ENCODE peak calls at places on chromosomes 5 and 9, in ten cellular contexts. U is H1, I is heart left ventricle, A is tibial nerve, X is NB4, Z is IMR-90, D is HCT116, C is breast epithelium, T is A549, E is endothelial cell of umbilical vein. F is an unnamed sample.

GRCh38 chr9:73154760-73155159 is 3.1 kb downstream of the ANXA1 start:
- DNase-seq in U (no peak), I (no peak), A (no peak), X (peak; percentile 58), Z (peak; percentile 25), D (no peak), C (no peak), T (no peak), E (peak; percentile 29), F (no peak)

GRCh38 chr5:61496406-61497307 is 164.6 kb downstream of the ZSWIM6 start:
- DNase-seq in U (no peak), I (no peak), A (no peak), X (no peak), Z (no peak), D (no peak), C (no peak), T (no peak), E (no peak), F (no peak)

GRCh38 chr5:10485897-10486296 is 44.2 kb downstream of the ROPN1L start:
- DNase-seq in U (no peak), I (no peak), A (no peak), X (no peak), Z (no peak), D (no peak), C (no peak), T (no peak), E (no peak), F (no peak)

GRCh38 chr9:121709798-121710197 is 58.4 kb downstream of the DAB2IP start:
- DNase-seq in U (no peak), I (no peak), A (no peak), X (no peak), Z (peak; percentile 27), D (no peak), C (no peak), T (no peak), E (no peak), F (no peak)

GRCh38 chr5:73496984-73497457 is 1.2 kb upstream of the BTF3 start:
- DNase-seq in U (no peak), I (no peak), A (no peak), X (peak; percentile 77), Z (peak; percentile 72), D (peak; percentile 79), C (no peak), T (peak; percentile 85), E (peak; percentile 54), F (peak; percentile 30)

GRCh38 chr5:124365491-124365890 is 380.9 kb downstream of the ZNF608 start:
- DNase-seq in U (no peak), I (no peak), A (no peak), X (no peak), Z (no peak), D (no peak), C (no peak), T (no peak), E (no peak), F (no peak)

GRCh38 chr5:40027395-40027794 is 602.6 kb upstream of the DAB2 start:
- DNase-seq in U (no peak), I (no peak), A (no peak), X (no peak), Z (no peak), D (no peak), C (no peak), T (no peak), E (no peak), F (no peak)

GRCh38 chr5:38994329-38994927 is 79.8 kb downstream of the RICTOR start:
- DNase-seq in U (no peak), I (peak; percentile 36), A (no peak), X (no peak), Z (peak; percentile 76), D (peak; percentile 4), C (no peak), T (peak; percentile 84), E (peak; percentile 76), F (no peak)

GRCh38 chr9:124941689-124942561 is 1.0 kb upstream of the GOLGA1 start:
- DNase-seq in U (peak; percentile 46), I (peak; percentile 54), A (no peak), X (peak; percentile 82), Z (peak; percentile 58), D (peak; percentile 2), C (peak; percentile 30), T (peak; percentile 26), E (peak; percentile 70), F (peak; percentile 30)

GRCh38 chr5:125083932-125084331 is 337.5 kb upstream of the ZNF608 start:
- DNase-seq in U (no peak), I (no peak), A (no peak), X (no peak), Z (peak; percentile 93), D (no peak), C (no peak), T (no peak), E (no peak), F (no peak)

DNA sequence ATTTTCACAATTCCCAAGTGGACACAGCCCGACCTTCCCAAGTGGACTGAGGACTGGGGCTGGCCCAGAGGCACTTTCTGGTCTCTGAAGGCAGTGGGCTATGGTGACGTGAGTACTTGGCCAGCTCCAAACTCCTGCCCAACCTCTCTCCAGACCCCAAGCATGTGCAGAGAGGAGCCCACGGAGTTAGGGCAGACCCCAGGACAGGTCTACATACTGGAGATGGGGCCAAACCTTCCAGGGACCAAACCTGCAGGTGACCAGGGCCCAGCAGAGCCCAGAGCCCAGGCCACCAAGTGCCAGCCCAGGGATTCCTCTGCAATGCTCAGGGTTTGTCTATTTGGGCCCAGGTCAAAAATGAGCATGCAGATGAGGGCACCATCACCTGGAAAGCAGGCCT is 15.3 kb downstream of the BRD3 start:
- DNase-seq in U (no peak), I (no peak), A (no peak), X (no peak), Z (no peak), D (no peak), C (no peak), T (no peak), E (no peak), F (no peak)
- TF ChIP-seq POLR2A in U (no peak), I (no peak), A (no peak), X (no peak), Z (no peak), D (no peak), C (no peak), T (no peak), E (no peak), F (no peak)

GRCh38 chr5:42759456-42759855 is 2.8 kb downstream of the CCDC152 start:
- DNase-seq in U (no peak), I (no peak), A (no peak), X (no peak), Z (no peak), D (no peak), C (no peak), T (no peak), E (no peak), F (no peak)

GRCh38 chr5:42753099-42753498 is 3.5 kb upstream of the CCDC152 start:
- DNase-seq in U (no peak), I (no peak), A (no peak), X (no peak), Z (no peak), D (no peak), C (no peak), T (no peak), E (no peak), F (no peak)

GRCh38 chr5:42751044-42751443 is 5.6 kb upstream of the CCDC152 start:
- DNase-seq in U (no peak), I (no peak), A (no peak), X (no peak), Z (no peak), D (no peak), C (no peak), T (no peak), E (no peak), F (no peak)

DNA sequence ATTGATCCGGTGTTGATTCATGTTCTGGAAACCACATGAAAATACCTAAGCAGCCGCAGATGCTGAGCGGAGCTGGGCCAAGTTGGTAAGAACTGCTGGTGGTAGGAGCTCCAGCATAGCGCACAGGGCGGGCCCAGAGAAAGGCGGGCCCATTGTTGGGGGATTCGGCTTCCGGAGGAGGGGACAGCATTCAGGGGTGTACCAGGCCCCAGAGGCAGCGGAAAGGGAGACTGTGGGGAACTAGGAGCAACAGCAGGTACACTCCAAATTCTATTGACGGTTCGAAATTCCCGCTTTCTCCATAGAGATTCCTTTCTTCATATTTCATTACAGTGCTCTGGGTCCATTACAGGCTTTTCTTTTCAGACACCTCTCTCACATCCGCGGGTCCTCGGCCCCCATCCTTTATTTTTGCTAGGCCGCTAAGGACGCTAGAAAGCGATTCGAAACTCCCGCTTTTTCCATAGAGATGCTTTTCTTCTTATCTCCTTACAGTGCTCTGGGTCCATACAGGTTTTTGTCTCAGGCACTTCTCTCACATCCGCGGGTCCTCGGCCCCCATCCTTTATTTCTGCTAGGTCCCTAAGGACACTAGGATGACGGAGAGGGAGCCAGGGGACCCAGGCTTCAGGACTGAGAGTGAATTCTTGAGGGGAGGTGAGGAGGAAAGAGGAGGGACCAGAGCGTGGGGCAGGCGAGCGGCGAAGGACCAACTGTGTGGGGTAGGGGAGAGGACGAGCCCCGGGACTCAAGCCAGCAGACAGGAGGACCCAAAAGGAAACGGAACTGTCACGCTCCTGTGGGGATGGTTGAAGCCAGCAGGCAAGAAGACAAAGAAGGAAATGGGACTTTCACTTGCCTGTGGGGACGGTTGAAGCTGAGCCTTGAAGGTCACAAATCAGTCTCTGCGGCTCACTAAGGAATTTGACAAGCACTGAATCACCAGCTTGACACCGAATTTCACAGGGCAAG is at the start of gene CCDC152:
- DNase-seq in U (peak; percentile 70), I (no peak), A (no peak), X (no peak), Z (peak; percentile 3), D (no peak), C (no peak), T (no peak), E (no peak), F (no peak)
- TF ChIP-seq POLR2A in U (no peak), I (no peak), A (no peak), X (no peak), Z (no peak), D (no peak), C (no peak), T (no peak), E (no peak), F (no peak)

DNA sequence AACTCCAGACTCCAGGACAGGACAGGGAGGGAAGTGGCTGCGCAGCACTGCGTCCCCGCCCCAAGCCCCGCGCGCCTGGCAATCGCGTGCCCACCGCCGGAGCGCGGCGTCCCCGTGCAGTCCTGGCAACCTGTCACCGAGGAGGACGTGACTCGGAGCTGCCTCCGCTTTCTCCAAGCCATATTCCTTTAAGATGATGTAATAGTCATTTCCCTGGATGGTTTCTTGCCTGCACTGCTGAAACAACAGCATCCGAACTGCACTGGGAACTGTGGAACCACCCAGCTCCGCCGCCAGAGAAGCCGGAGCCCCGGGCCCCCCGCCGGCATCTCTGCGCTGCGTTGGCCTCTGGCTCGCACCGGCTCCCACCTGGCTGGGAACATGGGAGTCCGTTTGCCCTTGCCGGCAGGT is 34.5 kb downstream of the KCTD16 start:
- DNase-seq in U (peak; percentile 76), I (no peak), A (no peak), X (no peak), Z (peak; percentile 50), D (no peak), C (no peak), T (peak; percentile 34), E (peak; percentile 46), F (peak; percentile 24)
- TF ChIP-seq POLR2A in U (no peak), I (no peak), A (no peak), X (no peak), Z (no peak), D (no peak), C (no peak), T (no peak), E (no peak), F (peak; percentile 20)

DNA sequence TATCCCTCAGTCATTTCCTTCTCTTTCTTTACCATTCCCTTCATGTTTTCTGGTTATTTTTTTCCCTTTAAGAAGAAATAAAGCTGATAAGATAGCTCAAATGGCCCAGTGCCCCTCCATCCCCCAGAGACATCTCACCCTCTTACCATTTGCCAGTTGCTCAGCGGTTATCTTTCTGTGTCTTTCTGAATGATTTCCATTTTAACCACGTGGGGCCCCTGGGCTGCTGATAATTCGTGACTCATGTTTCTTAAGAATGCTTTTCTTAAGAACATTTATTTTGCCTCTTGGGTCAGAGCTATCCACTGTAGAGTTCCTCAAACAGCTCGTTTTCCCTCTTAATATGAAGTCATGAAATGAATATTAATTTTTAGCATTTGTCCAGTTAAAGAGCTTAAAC is 147.8 kb downstream of the MAST4 start:
- DNase-seq in U (no peak), I (no peak), A (no peak), X (peak; percentile 2), Z (peak; percentile 41), D (no peak), C (no peak), T (no peak), E (no peak), F (no peak)
- TF ChIP-seq POLR2A in U (no peak), I (no peak), A (no peak), X (no peak), Z (no peak), D (no peak), C (no peak), T (no peak), E (no peak), F (no peak)

F was measured in H54.